ENCODE peak calls at places on chromosomes 5 and 9, in six cellular contexts. K, Z, R, J, G and F are unnamed samples. For H3K4me1, the result is how much of the 10 kb centered on the place peaks cover.

GRCh38 chr9:18923167-18923566 is 109.8 kb downstream of the SAXO1 start:
- DNase-seq in K (no peak), Z (no peak), R (no peak), J (no peak), G (no peak), F (no peak)

GRCh38 chr9:5633243-5633642 is 4.3 kb downstream of the RIC1 start:
- DNase-seq in K (peak), Z (no peak), R (peak), J (peak), G (no peak), F (no peak)

GRCh38 chr5:145473032-145473642 is 362.0 kb downstream of the PRELID2 start:
- DNase-seq in K (no peak), Z (no peak), R (no peak), J (no peak), G (no peak), F (no peak)

GRCh38 chr5:61245486-61245885 is 83.2 kb upstream of the SMIM15 start:
- DNase-seq in K (peak), Z (no peak), R (no peak), J (no peak), G (no peak), F (no peak)

GRCh38 chr9:129548571-129549135 is 72.2 kb downstream of the C9orf50 start:
- DNase-seq in K (no peak), Z (no peak), R (no peak), J (no peak), G (peak), F (no peak)

GRCh38 chr9:35464056-35465025 is 25.6 kb upstream of the RUSC2 start:
- DNase-seq in K (no peak), Z (no peak), R (no peak), J (no peak), G (no peak), F (no peak)

GRCh38 chr5:123976393-123977029 is 464.5 kb downstream of the CSNK1G3 start:
- DNase-seq in K (no peak), Z (no peak), R (no peak), J (no peak), G (no peak), F (no peak)

GRCh38 chr9:125522328-125522725 is 184.7 kb downstream of the MAPKAP1 start:
- DNase-seq in K (peak), Z (no peak), R (peak), J (no peak), G (no peak), F (no peak)

GRCh38 chr9:82606761-82607382 is 456.1 kb downstream of the RASEF start:
- DNase-seq in K (peak), Z (no peak), R (peak), J (peak), G (no peak), F (peak)

GRCh38 chr9:136787690-136788400 is 3.3 kb upstream of the TMEM141 start:
- DNase-seq in K (peak), Z (no peak), R (peak), J (peak), G (peak), F (no peak)

GRCh38 chr9:120071760-120072159 is 508.2 kb downstream of the CDK5RAP2 start:
- DNase-seq in K (no peak), Z (no peak), R (no peak), J (no peak), G (no peak), F (no peak)

GRCh38 chr9:136808781-136809158 is 1.0 kb downstream of the RABL6 start:
- DNase-seq in K (peak), Z (no peak), R (no peak), J (no peak), G (no peak), F (no peak)

GRCh38 chr5:19531374-19531952 is 456.5 kb downstream of the CDH18 start:
- DNase-seq in K (no peak), Z (peak), R (peak), J (no peak), G (no peak), F (no peak)

GRCh38 chr9:133184971-133185370 is 21.3 kb upstream of the GBGT1 start:
- DNase-seq in K (peak), Z (peak), R (peak), J (peak), G (no peak), F (peak)

GRCh38 chr5:177473461-177473991 is at the start of gene DBN1:
- DNase-seq in K (no peak), Z (no peak), R (peak), J (peak), G (no peak), F (no peak)

GRCh38 chr5:89584339-89584956 is 701.5 kb upstream of the MEF2C start:
- DNase-seq in K (peak), Z (no peak), R (peak), J (no peak), G (no peak), F (no peak)

GRCh38 chr9:98378206-98379193 is 123.1 kb upstream of the TBC1D2 start:
- DNase-seq in K (no peak), Z (no peak), R (no peak), J (no peak), G (no peak), F (no peak)

GRCh38 chr9:312596-313320 is 98.1 kb downstream of the DOCK8 start:
- DNase-seq in K (no peak), Z (no peak), R (no peak), J (no peak), G (no peak), F (no peak)

GRCh38 chr9:120235081-120235480 is 344.9 kb downstream of the CDK5RAP2 start:
- DNase-seq in K (no peak), Z (no peak), R (no peak), J (no peak), G (no peak), F (no peak)

GRCh38 chr9:126482361-126483044 is 131.2 kb upstream of the LMX1B start:
- DNase-seq in K (no peak), Z (no peak), R (no peak), J (no peak), G (peak), F (no peak)

GRCh38 chr5:99317136-99317535 is 388.3 kb upstream of the CHD1 start:
- DNase-seq in K (no peak), Z (no peak), R (peak), J (no peak), G (no peak), F (no peak)

GRCh38 chr5:59390074-59390659 is 503.4 kb downstream of the PDE4D start:
- DNase-seq in K (no peak), Z (no peak), R (no peak), J (no peak), G (no peak), F (no peak)

GRCh38 chr5:157266286-157267007 is 524 bp downstream of the CYFIP2 start:
- DNase-seq in K (no peak), Z (no peak), R (peak), J (peak), G (peak), F (peak)

DNA sequence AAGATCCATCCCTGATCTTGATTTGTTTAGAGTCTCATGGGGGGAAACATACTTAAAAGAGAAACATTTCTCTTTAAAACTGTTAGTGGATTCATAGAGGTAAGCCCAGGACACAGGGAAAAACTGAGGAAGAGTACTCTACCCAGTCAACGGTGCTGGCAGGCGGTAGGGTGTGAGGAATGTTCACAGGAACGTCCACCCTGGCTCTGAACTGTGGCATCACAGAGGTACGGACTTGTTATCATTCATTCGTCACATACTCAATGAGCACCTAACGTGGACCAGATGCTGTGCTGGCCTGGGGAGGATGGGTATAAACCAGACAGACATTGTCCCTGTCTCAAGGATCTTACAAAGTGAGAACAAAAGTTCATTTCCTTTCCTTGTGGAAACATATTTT is 18.8 kb upstream of the PPARGC1B start:
- DNase-seq in K (no peak), Z (no peak), R (no peak), J (no peak), G (no peak), F (no peak)
- H3K4me1 ChIP-seq in K (under half), Z (under half), R (under half), J (under half), G (under half), F (under half)

DNA sequence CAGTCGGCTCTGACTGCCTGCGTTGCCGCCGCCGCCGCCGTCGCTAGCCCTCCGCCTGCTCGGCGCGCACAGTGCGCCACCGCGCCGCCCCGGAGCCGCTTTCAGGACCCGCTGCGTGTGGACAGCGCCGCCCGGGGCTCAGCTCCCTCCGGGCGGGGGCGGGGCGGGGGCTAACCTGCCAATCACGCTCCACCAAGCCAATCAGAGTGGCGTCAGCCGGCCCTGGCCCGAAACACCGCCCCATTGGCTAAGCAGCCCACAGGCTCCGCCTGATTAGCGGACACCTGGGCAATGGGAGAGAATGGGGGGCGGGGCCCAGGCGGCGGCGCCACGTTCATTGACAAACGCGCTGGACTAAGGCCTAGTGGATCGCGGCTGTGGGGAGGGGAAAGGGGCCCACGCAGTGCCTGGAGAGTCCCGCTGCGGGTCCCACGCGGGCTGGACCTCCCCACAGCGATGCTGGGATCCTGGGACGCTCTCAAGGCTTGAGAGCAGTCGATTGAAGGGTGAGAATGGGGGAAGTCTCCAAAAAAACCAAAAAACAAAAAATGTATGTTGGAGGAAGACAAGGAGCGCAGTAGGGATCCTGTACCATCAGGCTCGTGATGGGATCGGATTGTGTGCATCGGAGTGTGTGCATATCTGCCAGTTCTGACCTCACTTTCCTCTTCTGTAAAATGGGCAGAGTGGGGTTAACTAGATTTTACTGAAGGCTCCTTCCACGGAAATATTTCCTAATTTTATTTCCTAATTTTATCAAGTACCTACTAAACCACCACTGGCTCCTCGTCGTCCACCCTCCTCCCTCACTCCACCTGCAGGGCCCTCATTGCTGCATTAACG is 6.3 kb downstream of the PAX5 start:
- DNase-seq in K (peak), Z (peak), R (peak), J (peak), G (peak), F (peak)
- H3K4me3 ChIP-seq in K (no peak), Z (peak), R (peak), J (peak), G (no peak), F (no peak)

GRCh38 chr5:139105621-139106071 is 92.5 kb downstream of the SIL1 start:
- DNase-seq in K (no peak), Z (no peak), R (no peak), J (no peak), G (no peak), F (no peak)
- H3K4me1 ChIP-seq in K (under half), Z (under half), R (under half), J (under half), G (under half), F (under half)

GRCh38 chr5:137498301-137498735 is 808 bp downstream of the SPOCK1 start:
- DNase-seq in K (no peak), Z (no peak), R (peak), J (peak), G (peak), F (no peak)

GRCh38 chr5:137500616-137501225 is 1.6 kb upstream of the SPOCK1 start:
- DNase-seq in K (no peak), Z (no peak), R (no peak), J (no peak), G (no peak), F (no peak)

GRCh38 chr5:137498736-137499505 is at the start of gene SPOCK1:
- DNase-seq in K (peak), Z (peak), R (peak), J (peak), G (peak), F (peak)

GRCh38 chr5:137496919-137497318 is 2.2 kb downstream of the SPOCK1 start:
- DNase-seq in K (no peak), Z (no peak), R (no peak), J (no peak), G (no peak), F (no peak)

GRCh38 chr5:137497396-137498290 is 1.5 kb downstream of the SPOCK1 start:
- DNase-seq in K (no peak), Z (no peak), R (peak), J (no peak), G (no peak), F (no peak)
- H3K4me3 ChIP-seq in K (no peak), Z (peak), R (peak), J (peak), G (no peak), F (no peak)